ENCODE peak calls at places on chromosomes 2 and 18, in four cellular contexts. Q is CD8-positive, alpha-beta memory T cell; M is astrocyte; O is left lung. N is an unnamed sample.

GRCh38 chr2:240325654-240326031 is 109.8 kb upstream of the GPC1 start:
- DNase-seq in Q (no peak), M (no peak), O (no peak), N (no peak)

GRCh38 chr2:26846334-26846863 is 1.5 kb upstream of the DPYSL5 start:
- DNase-seq in Q (peak), M (peak), O (no peak), N (peak)

GRCh38 chr2:173202570-173202969 is 126.9 kb downstream of the MAP3K20 start:
- DNase-seq in Q (no peak), M (no peak), O (no peak), N (no peak)

GRCh38 chr2:155215037-155215707 is 516.7 kb downstream of the KCNJ3 start:
- DNase-seq in Q (no peak), M (no peak), O (no peak), N (no peak)

GRCh38 chr18:45621068-45621511 is 5.8 kb downstream of the SLC14A2 start:
- DNase-seq in Q (peak), M (no peak), O (no peak), N (peak)

GRCh38 chr18:23032030-23032582 is 99.0 kb downstream of the RBBP8 start:
- DNase-seq in Q (no peak), M (peak), O (no peak), N (no peak)

GRCh38 chr18:79680100-79680879 is 687 bp downstream of the CTDP1 start:
- DNase-seq in Q (peak), M (peak), O (no peak), N (peak)

GRCh38 chr2:120932472-120932871 is 196.8 kb downstream of the GLI2 start:
- DNase-seq in Q (no peak), M (peak), O (no peak), N (no peak)

GRCh38 chr2:78979380-78980238 is 45.9 kb upstream of the REG3G start:
- DNase-seq in Q (no peak), M (no peak), O (no peak), N (peak)

GRCh38 chr2:74498500-74499268 is 719 bp downstream of the LBX2 start:
- DNase-seq in Q (no peak), M (no peak), O (no peak), N (no peak)

GRCh38 chr2:458431-458827 is 170.5 kb upstream of the ALKAL2 start:
- DNase-seq in Q (no peak), M (no peak), O (no peak), N (no peak)

GRCh38 chr2:239551206-239551605 is 150.4 kb upstream of the HDAC4 start:
- DNase-seq in Q (no peak), M (no peak), O (no peak), N (no peak)

GRCh38 chr2:29001791-29002190 is 20.7 kb downstream of the TOGARAM2 start:
- DNase-seq in Q (peak), M (no peak), O (no peak), N (no peak)

GRCh38 chr2:28469304-28469703 is 26.6 kb upstream of the PLB1 start:
- DNase-seq in Q (no peak), M (peak), O (no peak), N (no peak)

GRCh38 chr18:74082476-74083070 is 65.1 kb downstream of the FBXO15 start:
- DNase-seq in Q (peak), M (peak), O (peak), N (peak)

GRCh38 chr2:109454304-109454703 is 159.5 kb downstream of the SEPTIN10 start:
- DNase-seq in Q (no peak), M (no peak), O (peak), N (no peak)

GRCh38 chr2:156883828-156884615 is 373.5 kb upstream of the GALNT5 start:
- DNase-seq in Q (no peak), M (peak), O (no peak), N (no peak)

GRCh38 chr2:124265641-124266040 is 240.6 kb downstream of the CNTNAP5 start:
- DNase-seq in Q (no peak), M (no peak), O (no peak), N (no peak)

GRCh38 chr2:240646061-240646899 is 21.0 kb downstream of the GPR35 start:
- DNase-seq in Q (peak), M (no peak), O (no peak), N (no peak)

GRCh38 chr2:185360776-185361175 is 377.8 kb upstream of the FSIP2 start:
- DNase-seq in Q (no peak), M (no peak), O (no peak), N (no peak)

GRCh38 chr2:237742614-237743013 is 56.0 kb upstream of the RBM44 start:
- DNase-seq in Q (no peak), M (no peak), O (no peak), N (no peak)

GRCh38 chr2:62309465-62310091 is 113.7 kb downstream of the B3GNT2 start:
- DNase-seq in Q (peak), M (no peak), O (no peak), N (no peak)

GRCh38 chr2:29612568-29612967 is 308.8 kb downstream of the ALK start:
- DNase-seq in Q (no peak), M (no peak), O (no peak), N (no peak)

GRCh38 chr2:33535409-33535808 is 59.0 kb downstream of the RASGRP3 start:
- DNase-seq in Q (no peak), M (no peak), O (no peak), N (no peak)

GRCh38 chr2:106192752-106193490 is 1.2 kb downstream of the UXS1 start:
- DNase-seq in Q (peak), M (peak), O (peak), N (no peak)

GRCh38 chr2:240477916-240478315 is 42.5 kb downstream of the GPC1 start:
- DNase-seq in Q (no peak), M (no peak), O (no peak), N (no peak)

GRCh38 chr2:53985646-53986045 is 14.9 kb upstream of the PSME4 start:
- DNase-seq in Q (no peak), M (no peak), O (no peak), N (no peak)

GRCh38 chr2:8721410-8721809 is 39.6 kb downstream of the ID2 start:
- DNase-seq in Q (no peak), M (no peak), O (no peak), N (no peak)

GRCh38 chr2:1553671-1554295 is 140.5 kb downstream of the TPO start:
- DNase-seq in Q (no peak), M (peak), O (peak), N (no peak)

GRCh38 chr18:13256444-13257305 is 38.1 kb downstream of the LDLRAD4 start:
- DNase-seq in Q (no peak), M (no peak), O (no peak), N (no peak)

GRCh38 chr2:76298022-76298421 is 587.3 kb upstream of the GCFC2 start:
- DNase-seq in Q (no peak), M (no peak), O (no peak), N (no peak)

GRCh38 chr2:159090514-159091201 is 122.2 kb downstream of the TANC1 start:
- DNase-seq in Q (no peak), M (peak), O (no peak), N (no peak)

GRCh38 chr2:239612133-239612532 is 211.3 kb upstream of the HDAC4 start:
- DNase-seq in Q (no peak), M (no peak), O (no peak), N (no peak)

GRCh38 chr18:58361212-58361611 is 267.7 kb downstream of the ALPK2 start:
- DNase-seq in Q (no peak), M (no peak), O (no peak), N (no peak)

GRCh38 chr2:38079111-38080052 is 3.4 kb upstream of the CYP1B1 start:
- DNase-seq in Q (no peak), M (no peak), O (no peak), N (no peak)

GRCh38 chr2:204717591-204717990 is 172.3 kb downstream of the PARD3B start:
- DNase-seq in Q (no peak), M (no peak), O (no peak), N (no peak)

GRCh38 chr2:145692971-145693478 is 1173.1 kb upstream of the ZEB2 start:
- DNase-seq in Q (no peak), M (peak), O (peak), N (no peak)

GRCh38 chr2:64945973-64946736 is 43.0 kb upstream of the SLC1A4 start:
- DNase-seq in Q (peak), M (no peak), O (peak), N (peak)
- H3K4me3 ChIP-seq in Q (peak), M (no peak), O (no peak), N (peak)

GRCh38 chr2:230218411-230218810 is 1.4 kb downstream of the SP110 start:
- DNase-seq in Q (no peak), M (no peak), O (no peak), N (peak)
- H3K4me3 ChIP-seq in Q (peak), M (no peak), O (no peak), N (peak)

GRCh38 chr18:54679318-54680149 is 88.5 kb downstream of the DYNAP start:
- DNase-seq in Q (no peak), M (peak), O (no peak), N (peak)
- H3K4me3 ChIP-seq in Q (no peak), M (no peak), O (no peak), N (no peak)

GRCh38 chr18:36692909-36693308 is 135.9 kb downstream of the TPGS2 start:
- DNase-seq in Q (no peak), M (peak), O (no peak), N (no peak)

GRCh38 chr18:36697905-36698304 is 130.9 kb downstream of the TPGS2 start:
- DNase-seq in Q (no peak), M (peak), O (no peak), N (no peak)

GRCh38 chr18:36695806-36696205 is 133.0 kb downstream of the TPGS2 start:
- DNase-seq in Q (no peak), M (no peak), O (no peak), N (no peak)

GRCh38 chr18:36692331-36692730 is 136.5 kb downstream of the TPGS2 start:
- DNase-seq in Q (no peak), M (peak), O (no peak), N (no peak)

DNA sequence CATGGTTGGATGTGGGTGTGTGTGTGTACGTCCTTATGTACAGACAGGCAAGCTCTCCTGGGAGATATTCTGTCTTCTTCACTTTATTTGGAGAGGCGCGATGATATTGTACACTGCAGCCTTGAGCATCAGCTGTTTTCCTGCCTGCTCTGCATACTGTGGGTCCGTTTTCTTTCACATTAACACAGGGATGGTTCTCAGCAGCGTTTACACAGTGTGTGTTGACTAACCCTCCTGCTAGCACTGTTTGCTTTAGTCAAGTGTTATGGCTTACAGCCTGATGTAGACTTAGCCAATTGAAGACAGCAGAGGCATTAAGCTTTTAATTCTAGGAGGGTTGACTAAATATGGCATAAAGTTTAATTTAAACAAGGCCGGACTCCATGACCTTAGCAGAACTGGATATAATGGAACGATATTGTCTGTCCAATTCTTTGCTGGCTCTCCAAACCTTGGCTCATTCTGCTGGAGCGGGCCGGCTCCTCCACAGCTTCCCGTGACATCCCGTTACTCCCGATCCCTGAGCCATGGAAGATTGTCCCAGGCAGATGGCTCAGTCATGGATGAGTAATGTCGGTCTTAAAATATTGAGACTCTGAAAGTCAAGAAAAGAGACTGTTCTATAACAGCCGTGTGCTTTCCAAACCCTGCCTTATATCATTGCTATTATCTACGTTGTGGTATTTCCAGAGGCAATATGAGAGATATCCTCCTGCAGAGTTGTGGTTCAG is 134.7 kb downstream of the TPGS2 start:
- DNase-seq in Q (no peak), M (no peak), O (no peak), N (no peak)
- H3K4me3 ChIP-seq in Q (no peak), M (peak), O (no peak), N (no peak)